ENCODE peak calls at places on chromosome 12, in nine cellular contexts. One of them, this sample, is unnamed.

GRCh38 chr12:113030875-113031525 is 25.5 kb upstream of the DTX1 start:
- DNase-seq in GM12864: no peak
- DNase-seq in effector memory CD8-positive, alpha-beta T cell: peak
- DNase-seq in HepG2: peak
- DNase-seq in NCI-H774: peak
- DNase-seq in naive thymus-derived CD8-positive, alpha-beta T cell: no peak
- DNase-seq in Kasumi-1: peak
- DNase-seq in stimulated activated CD4-positive, alpha-beta T cell treated with anti-CD3 and anti-CD28 coated beads, Interleukin-12 subunit alpha, Interleukin-12 subunit beta, amount 100 ng/mL, for 4 hours: no peak
- DNase-seq in lower leg skin: no peak
- DNase-seq in this sample: no peak

GRCh38 chr12:32533971-32534590 is 134.7 kb downstream of the FGD4 start:
- DNase-seq in GM12864: no peak
- DNase-seq in effector memory CD8-positive, alpha-beta T cell: no peak
- DNase-seq in HepG2: peak
- DNase-seq in NCI-H774: peak
- DNase-seq in naive thymus-derived CD8-positive, alpha-beta T cell: no peak
- DNase-seq in Kasumi-1: no peak
- DNase-seq in stimulated activated CD4-positive, alpha-beta T cell treated with anti-CD3 and anti-CD28 coated beads, Interleukin-12 subunit alpha, Interleukin-12 subunit beta, amount 100 ng/mL, for 4 hours: no peak
- DNase-seq in lower leg skin: peak
- DNase-seq in this sample: peak

GRCh38 chr12:122866950-122867607 is 28.8 kb downstream of the VPS37B start:
- DNase-seq in GM12864: no peak
- DNase-seq in effector memory CD8-positive, alpha-beta T cell: no peak
- DNase-seq in HepG2: no peak
- DNase-seq in NCI-H774: no peak
- DNase-seq in naive thymus-derived CD8-positive, alpha-beta T cell: no peak
- DNase-seq in Kasumi-1: no peak
- DNase-seq in stimulated activated CD4-positive, alpha-beta T cell treated with anti-CD3 and anti-CD28 coated beads, Interleukin-12 subunit alpha, Interleukin-12 subunit beta, amount 100 ng/mL, for 4 hours: no peak
- DNase-seq in lower leg skin: peak
- DNase-seq in this sample: no peak

GRCh38 chr12:6294156-6294532 is 16.3 kb upstream of the PLEKHG6 start:
- DNase-seq in GM12864: no peak
- DNase-seq in effector memory CD8-positive, alpha-beta T cell: no peak
- DNase-seq in HepG2: no peak
- DNase-seq in NCI-H774: no peak
- DNase-seq in naive thymus-derived CD8-positive, alpha-beta T cell: no peak
- DNase-seq in Kasumi-1: no peak
- DNase-seq in stimulated activated CD4-positive, alpha-beta T cell treated with anti-CD3 and anti-CD28 coated beads, Interleukin-12 subunit alpha, Interleukin-12 subunit beta, amount 100 ng/mL, for 4 hours: no peak
- DNase-seq in lower leg skin: no peak
- DNase-seq in this sample: no peak

GRCh38 chr12:6950944-6951540 is at the start of gene PTPN6:
- DNase-seq in GM12864: no peak
- DNase-seq in effector memory CD8-positive, alpha-beta T cell: peak
- DNase-seq in HepG2: no peak
- DNase-seq in NCI-H774: no peak
- DNase-seq in naive thymus-derived CD8-positive, alpha-beta T cell: peak
- DNase-seq in Kasumi-1: peak
- DNase-seq in stimulated activated CD4-positive, alpha-beta T cell treated with anti-CD3 and anti-CD28 coated beads, Interleukin-12 subunit alpha, Interleukin-12 subunit beta, amount 100 ng/mL, for 4 hours: peak
- DNase-seq in lower leg skin: peak
- DNase-seq in this sample: peak

GRCh38 chr12:124648710-124649384 is 81.4 kb upstream of the NCOR2 start:
- DNase-seq in GM12864: no peak
- DNase-seq in effector memory CD8-positive, alpha-beta T cell: no peak
- DNase-seq in HepG2: no peak
- DNase-seq in NCI-H774: no peak
- DNase-seq in naive thymus-derived CD8-positive, alpha-beta T cell: no peak
- DNase-seq in Kasumi-1: no peak
- DNase-seq in stimulated activated CD4-positive, alpha-beta T cell treated with anti-CD3 and anti-CD28 coated beads, Interleukin-12 subunit alpha, Interleukin-12 subunit beta, amount 100 ng/mL, for 4 hours: no peak
- DNase-seq in lower leg skin: no peak
- DNase-seq in this sample: no peak

GRCh38 chr12:88144037-88144436 is 1.9 kb downstream of the TMTC3 start:
- DNase-seq in GM12864: no peak
- DNase-seq in effector memory CD8-positive, alpha-beta T cell: no peak
- DNase-seq in HepG2: no peak
- DNase-seq in NCI-H774: no peak
- DNase-seq in naive thymus-derived CD8-positive, alpha-beta T cell: no peak
- DNase-seq in Kasumi-1: no peak
- DNase-seq in stimulated activated CD4-positive, alpha-beta T cell treated with anti-CD3 and anti-CD28 coated beads, Interleukin-12 subunit alpha, Interleukin-12 subunit beta, amount 100 ng/mL, for 4 hours: no peak
- DNase-seq in lower leg skin: no peak
- DNase-seq in this sample: no peak

GRCh38 chr12:27237790-27238771 is 6.0 kb upstream of the STK38L start:
- DNase-seq in GM12864: no peak
- DNase-seq in effector memory CD8-positive, alpha-beta T cell: no peak
- DNase-seq in HepG2: no peak
- DNase-seq in NCI-H774: no peak
- DNase-seq in naive thymus-derived CD8-positive, alpha-beta T cell: no peak
- DNase-seq in Kasumi-1: peak
- DNase-seq in stimulated activated CD4-positive, alpha-beta T cell treated with anti-CD3 and anti-CD28 coated beads, Interleukin-12 subunit alpha, Interleukin-12 subunit beta, amount 100 ng/mL, for 4 hours: no peak
- DNase-seq in lower leg skin: no peak
- DNase-seq in this sample: no peak

GRCh38 chr12:110561471-110562201 is 21.5 kb downstream of the PPTC7 start:
- DNase-seq in GM12864: no peak
- DNase-seq in effector memory CD8-positive, alpha-beta T cell: no peak
- DNase-seq in HepG2: no peak
- DNase-seq in NCI-H774: no peak
- DNase-seq in naive thymus-derived CD8-positive, alpha-beta T cell: no peak
- DNase-seq in Kasumi-1: no peak
- DNase-seq in stimulated activated CD4-positive, alpha-beta T cell treated with anti-CD3 and anti-CD28 coated beads, Interleukin-12 subunit alpha, Interleukin-12 subunit beta, amount 100 ng/mL, for 4 hours: no peak
- DNase-seq in lower leg skin: peak
- DNase-seq in this sample: no peak

GRCh38 chr12:111024205-111024794 is 103.9 kb upstream of the MYL2 start:
- DNase-seq in GM12864: no peak
- DNase-seq in effector memory CD8-positive, alpha-beta T cell: peak
- DNase-seq in HepG2: peak
- DNase-seq in NCI-H774: peak
- DNase-seq in naive thymus-derived CD8-positive, alpha-beta T cell: peak
- DNase-seq in Kasumi-1: peak
- DNase-seq in stimulated activated CD4-positive, alpha-beta T cell treated with anti-CD3 and anti-CD28 coated beads, Interleukin-12 subunit alpha, Interleukin-12 subunit beta, amount 100 ng/mL, for 4 hours: peak
- DNase-seq in lower leg skin: no peak
- DNase-seq in this sample: peak

GRCh38 chr12:94593822-94594442 is 56.4 kb downstream of the TMCC3 start:
- DNase-seq in GM12864: no peak
- DNase-seq in effector memory CD8-positive, alpha-beta T cell: no peak
- DNase-seq in HepG2: no peak
- DNase-seq in NCI-H774: no peak
- DNase-seq in naive thymus-derived CD8-positive, alpha-beta T cell: no peak
- DNase-seq in Kasumi-1: no peak
- DNase-seq in stimulated activated CD4-positive, alpha-beta T cell treated with anti-CD3 and anti-CD28 coated beads, Interleukin-12 subunit alpha, Interleukin-12 subunit beta, amount 100 ng/mL, for 4 hours: no peak
- DNase-seq in lower leg skin: no peak
- DNase-seq in this sample: no peak

GRCh38 chr12:56806303-56806702 is 43.2 kb downstream of the HSD17B6 start:
- DNase-seq in GM12864: no peak
- DNase-seq in effector memory CD8-positive, alpha-beta T cell: no peak
- DNase-seq in HepG2: no peak
- DNase-seq in NCI-H774: no peak
- DNase-seq in naive thymus-derived CD8-positive, alpha-beta T cell: no peak
- DNase-seq in Kasumi-1: no peak
- DNase-seq in stimulated activated CD4-positive, alpha-beta T cell treated with anti-CD3 and anti-CD28 coated beads, Interleukin-12 subunit alpha, Interleukin-12 subunit beta, amount 100 ng/mL, for 4 hours: no peak
- DNase-seq in lower leg skin: no peak
- DNase-seq in this sample: no peak

GRCh38 chr12:49549735-49550710 is 11.2 kb downstream of the KCNH3 start:
- DNase-seq in GM12864: no peak
- DNase-seq in effector memory CD8-positive, alpha-beta T cell: no peak
- DNase-seq in HepG2: no peak
- DNase-seq in NCI-H774: peak
- DNase-seq in naive thymus-derived CD8-positive, alpha-beta T cell: no peak
- DNase-seq in Kasumi-1: no peak
- DNase-seq in stimulated activated CD4-positive, alpha-beta T cell treated with anti-CD3 and anti-CD28 coated beads, Interleukin-12 subunit alpha, Interleukin-12 subunit beta, amount 100 ng/mL, for 4 hours: no peak
- DNase-seq in lower leg skin: no peak
- DNase-seq in this sample: no peak

GRCh38 chr12:66662729-66663128 is 16.1 kb downstream of the GRIP1 start:
- DNase-seq in GM12864: no peak
- DNase-seq in effector memory CD8-positive, alpha-beta T cell: no peak
- DNase-seq in HepG2: no peak
- DNase-seq in NCI-H774: no peak
- DNase-seq in naive thymus-derived CD8-positive, alpha-beta T cell: no peak
- DNase-seq in Kasumi-1: peak
- DNase-seq in stimulated activated CD4-positive, alpha-beta T cell treated with anti-CD3 and anti-CD28 coated beads, Interleukin-12 subunit alpha, Interleukin-12 subunit beta, amount 100 ng/mL, for 4 hours: no peak
- DNase-seq in lower leg skin: no peak
- DNase-seq in this sample: no peak

GRCh38 chr12:44155349-44155748 is 319.5 kb downstream of the TMEM117 start:
- DNase-seq in GM12864: no peak
- DNase-seq in effector memory CD8-positive, alpha-beta T cell: no peak
- DNase-seq in HepG2: no peak
- DNase-seq in NCI-H774: no peak
- DNase-seq in naive thymus-derived CD8-positive, alpha-beta T cell: no peak
- DNase-seq in Kasumi-1: no peak
- DNase-seq in stimulated activated CD4-positive, alpha-beta T cell treated with anti-CD3 and anti-CD28 coated beads, Interleukin-12 subunit alpha, Interleukin-12 subunit beta, amount 100 ng/mL, for 4 hours: no peak
- DNase-seq in lower leg skin: no peak
- DNase-seq in this sample: no peak

GRCh38 chr12:122856999-122857671 is 21.9 kb downstream of the HIP1R start:
- DNase-seq in GM12864: no peak
- DNase-seq in effector memory CD8-positive, alpha-beta T cell: no peak
- DNase-seq in HepG2: peak
- DNase-seq in NCI-H774: no peak
- DNase-seq in naive thymus-derived CD8-positive, alpha-beta T cell: no peak
- DNase-seq in Kasumi-1: no peak
- DNase-seq in stimulated activated CD4-positive, alpha-beta T cell treated with anti-CD3 and anti-CD28 coated beads, Interleukin-12 subunit alpha, Interleukin-12 subunit beta, amount 100 ng/mL, for 4 hours: no peak
- DNase-seq in lower leg skin: no peak
- DNase-seq in this sample: no peak

GRCh38 chr12:5102806-5103205 is 59.1 kb downstream of the KCNA5 start:
- DNase-seq in GM12864: no peak
- DNase-seq in effector memory CD8-positive, alpha-beta T cell: no peak
- DNase-seq in HepG2: no peak
- DNase-seq in NCI-H774: no peak
- DNase-seq in naive thymus-derived CD8-positive, alpha-beta T cell: no peak
- DNase-seq in Kasumi-1: no peak
- DNase-seq in stimulated activated CD4-positive, alpha-beta T cell treated with anti-CD3 and anti-CD28 coated beads, Interleukin-12 subunit alpha, Interleukin-12 subunit beta, amount 100 ng/mL, for 4 hours: no peak
- DNase-seq in lower leg skin: no peak
- DNase-seq in this sample: no peak

GRCh38 chr12:107337354-107338095 is 244.2 kb upstream of the CRY1 start:
- DNase-seq in GM12864: no peak
- DNase-seq in effector memory CD8-positive, alpha-beta T cell: no peak
- DNase-seq in HepG2: no peak
- DNase-seq in NCI-H774: no peak
- DNase-seq in naive thymus-derived CD8-positive, alpha-beta T cell: no peak
- DNase-seq in Kasumi-1: no peak
- DNase-seq in stimulated activated CD4-positive, alpha-beta T cell treated with anti-CD3 and anti-CD28 coated beads, Interleukin-12 subunit alpha, Interleukin-12 subunit beta, amount 100 ng/mL, for 4 hours: no peak
- DNase-seq in lower leg skin: no peak
- DNase-seq in this sample: no peak

GRCh38 chr12:38469689-38470088 is 153.1 kb downstream of the ALG10B start:
- DNase-seq in GM12864: no peak
- DNase-seq in effector memory CD8-positive, alpha-beta T cell: no peak
- DNase-seq in HepG2: no peak
- DNase-seq in NCI-H774: no peak
- DNase-seq in naive thymus-derived CD8-positive, alpha-beta T cell: no peak
- DNase-seq in Kasumi-1: no peak
- DNase-seq in stimulated activated CD4-positive, alpha-beta T cell treated with anti-CD3 and anti-CD28 coated beads, Interleukin-12 subunit alpha, Interleukin-12 subunit beta, amount 100 ng/mL, for 4 hours: no peak
- DNase-seq in lower leg skin: no peak
- DNase-seq in this sample: no peak

GRCh38 chr12:9706081-9706685 is 26.7 kb downstream of the CLECL1 start:
- DNase-seq in GM12864: no peak
- DNase-seq in effector memory CD8-positive, alpha-beta T cell: no peak
- DNase-seq in HepG2: no peak
- DNase-seq in NCI-H774: no peak
- DNase-seq in naive thymus-derived CD8-positive, alpha-beta T cell: no peak
- DNase-seq in Kasumi-1: no peak
- DNase-seq in stimulated activated CD4-positive, alpha-beta T cell treated with anti-CD3 and anti-CD28 coated beads, Interleukin-12 subunit alpha, Interleukin-12 subunit beta, amount 100 ng/mL, for 4 hours: no peak
- DNase-seq in lower leg skin: no peak
- DNase-seq in this sample: no peak

GRCh38 chr12:111417290-111417689 is 11.6 kb downstream of the SH2B3 start:
- DNase-seq in GM12864: no peak
- DNase-seq in effector memory CD8-positive, alpha-beta T cell: no peak
- DNase-seq in HepG2: no peak
- DNase-seq in NCI-H774: no peak
- DNase-seq in naive thymus-derived CD8-positive, alpha-beta T cell: no peak
- DNase-seq in Kasumi-1: no peak
- DNase-seq in stimulated activated CD4-positive, alpha-beta T cell treated with anti-CD3 and anti-CD28 coated beads, Interleukin-12 subunit alpha, Interleukin-12 subunit beta, amount 100 ng/mL, for 4 hours: no peak
- DNase-seq in lower leg skin: no peak
- DNase-seq in this sample: no peak

GRCh38 chr12:15852383-15852782 is 29.8 kb upstream of the STRAP start:
- DNase-seq in GM12864: no peak
- DNase-seq in effector memory CD8-positive, alpha-beta T cell: no peak
- DNase-seq in HepG2: no peak
- DNase-seq in NCI-H774: no peak
- DNase-seq in naive thymus-derived CD8-positive, alpha-beta T cell: no peak
- DNase-seq in Kasumi-1: no peak
- DNase-seq in stimulated activated CD4-positive, alpha-beta T cell treated with anti-CD3 and anti-CD28 coated beads, Interleukin-12 subunit alpha, Interleukin-12 subunit beta, amount 100 ng/mL, for 4 hours: no peak
- DNase-seq in lower leg skin: no peak
- DNase-seq in this sample: no peak

GRCh38 chr12:86950043-86950838 is 694.0 kb upstream of the MGAT4C start:
- DNase-seq in GM12864: no peak
- DNase-seq in effector memory CD8-positive, alpha-beta T cell: no peak
- DNase-seq in HepG2: no peak
- DNase-seq in NCI-H774: no peak
- DNase-seq in naive thymus-derived CD8-positive, alpha-beta T cell: no peak
- DNase-seq in Kasumi-1: no peak
- DNase-seq in stimulated activated CD4-positive, alpha-beta T cell treated with anti-CD3 and anti-CD28 coated beads, Interleukin-12 subunit alpha, Interleukin-12 subunit beta, amount 100 ng/mL, for 4 hours: no peak
- DNase-seq in lower leg skin: no peak
- DNase-seq in this sample: no peak

GRCh38 chr12:25436206-25436912 is 116.7 kb downstream of the LMNTD1 start:
- DNase-seq in GM12864: peak
- DNase-seq in effector memory CD8-positive, alpha-beta T cell: peak
- DNase-seq in HepG2: peak
- DNase-seq in NCI-H774: peak
- DNase-seq in naive thymus-derived CD8-positive, alpha-beta T cell: peak
- DNase-seq in Kasumi-1: peak
- DNase-seq in stimulated activated CD4-positive, alpha-beta T cell treated with anti-CD3 and anti-CD28 coated beads, Interleukin-12 subunit alpha, Interleukin-12 subunit beta, amount 100 ng/mL, for 4 hours: no peak
- DNase-seq in lower leg skin: no peak
- DNase-seq in this sample: no peak

GRCh38 chr12:27779837-27780611 is at the start of the genes KLHL42 and MANSC4:
- DNase-seq in GM12864: peak
- DNase-seq in effector memory CD8-positive, alpha-beta T cell: peak
- DNase-seq in HepG2: peak
- DNase-seq in NCI-H774: peak
- DNase-seq in naive thymus-derived CD8-positive, alpha-beta T cell: peak
- DNase-seq in Kasumi-1: peak
- DNase-seq in stimulated activated CD4-positive, alpha-beta T cell treated with anti-CD3 and anti-CD28 coated beads, Interleukin-12 subunit alpha, Interleukin-12 subunit beta, amount 100 ng/mL, for 4 hours: peak
- DNase-seq in lower leg skin: peak
- DNase-seq in this sample: peak

GRCh38 chr12:14655284-14655683 is 41.1 kb downstream of the GUCY2C start:
- DNase-seq in GM12864: no peak
- DNase-seq in effector memory CD8-positive, alpha-beta T cell: no peak
- DNase-seq in HepG2: no peak
- DNase-seq in NCI-H774: no peak
- DNase-seq in naive thymus-derived CD8-positive, alpha-beta T cell: no peak
- DNase-seq in Kasumi-1: no peak
- DNase-seq in stimulated activated CD4-positive, alpha-beta T cell treated with anti-CD3 and anti-CD28 coated beads, Interleukin-12 subunit alpha, Interleukin-12 subunit beta, amount 100 ng/mL, for 4 hours: no peak
- DNase-seq in lower leg skin: no peak
- DNase-seq in this sample: no peak

GRCh38 chr12:98896938-98897337 is 251.8 kb downstream of the APAF1 start:
- DNase-seq in GM12864: no peak
- DNase-seq in effector memory CD8-positive, alpha-beta T cell: no peak
- DNase-seq in HepG2: no peak
- DNase-seq in NCI-H774: no peak
- DNase-seq in naive thymus-derived CD8-positive, alpha-beta T cell: no peak
- DNase-seq in Kasumi-1: peak
- DNase-seq in stimulated activated CD4-positive, alpha-beta T cell treated with anti-CD3 and anti-CD28 coated beads, Interleukin-12 subunit alpha, Interleukin-12 subunit beta, amount 100 ng/mL, for 4 hours: no peak
- DNase-seq in lower leg skin: no peak
- DNase-seq in this sample: no peak

GRCh38 chr12:25427328-25428249 is 125.5 kb downstream of the LMNTD1 start:
- DNase-seq in GM12864: no peak
- DNase-seq in effector memory CD8-positive, alpha-beta T cell: no peak
- DNase-seq in HepG2: no peak
- DNase-seq in NCI-H774: no peak
- DNase-seq in naive thymus-derived CD8-positive, alpha-beta T cell: no peak
- DNase-seq in Kasumi-1: no peak
- DNase-seq in stimulated activated CD4-positive, alpha-beta T cell treated with anti-CD3 and anti-CD28 coated beads, Interleukin-12 subunit alpha, Interleukin-12 subunit beta, amount 100 ng/mL, for 4 hours: no peak
- DNase-seq in lower leg skin: no peak
- DNase-seq in this sample: no peak

GRCh38 chr12:45989857-45990467 is 412 bp downstream of the SCAF11 start:
- DNase-seq in GM12864: no peak
- DNase-seq in effector memory CD8-positive, alpha-beta T cell: peak
- DNase-seq in HepG2: peak
- DNase-seq in NCI-H774: peak
- DNase-seq in naive thymus-derived CD8-positive, alpha-beta T cell: peak
- DNase-seq in Kasumi-1: peak
- DNase-seq in stimulated activated CD4-positive, alpha-beta T cell treated with anti-CD3 and anti-CD28 coated beads, Interleukin-12 subunit alpha, Interleukin-12 subunit beta, amount 100 ng/mL, for 4 hours: peak
- DNase-seq in lower leg skin: peak
- DNase-seq in this sample: peak

GRCh38 chr12:1629338-1630080 is 478 bp downstream of the WNT5B start:
- DNase-seq in GM12864: no peak
- DNase-seq in effector memory CD8-positive, alpha-beta T cell: no peak
- DNase-seq in HepG2: peak
- DNase-seq in NCI-H774: no peak
- DNase-seq in naive thymus-derived CD8-positive, alpha-beta T cell: no peak
- DNase-seq in Kasumi-1: peak
- DNase-seq in stimulated activated CD4-positive, alpha-beta T cell treated with anti-CD3 and anti-CD28 coated beads, Interleukin-12 subunit alpha, Interleukin-12 subunit beta, amount 100 ng/mL, for 4 hours: no peak
- DNase-seq in lower leg skin: no peak
- DNase-seq in this sample: no peak